ENCODE peak calls at places on chromosomes 6 and 20, in five cellular contexts. C is A549, P is NB4, I is HepG2, F is WTC11. J is an unnamed sample.

GRCh38 chr6:100267721-100268123 is 197.0 kb downstream of the SIM1 start:
- DNase-seq in C (no peak), P (no peak), I (no peak), F (no peak), J (no peak)

GRCh38 chr20:60087563-60088105 is 129.4 kb downstream of the CDH26 start:
- DNase-seq in C (peak; percentile 27), P (peak; percentile 39), I (no peak), F (no peak), J (no peak)

GRCh38 chr6:109687271-109687721 is 3.7 kb downstream of the AK9 start:
- DNase-seq in C (no peak), P (peak; percentile 57), I (no peak), F (no peak), J (no peak)

GRCh38 chr6:36197739-36198221 is 1.2 kb downstream of the BRPF3 start:
- DNase-seq in C (no peak), P (no peak), I (no peak), F (no peak), J (no peak)

GRCh38 chr6:70717038-70717801 is 49.5 kb downstream of the SMAP1 start:
- DNase-seq in C (no peak), P (no peak), I (no peak), F (no peak), J (no peak)

GRCh38 chr6:166608819-166609218 is 18.2 kb downstream of the RPS6KA2 start:
- DNase-seq in C (no peak), P (no peak), I (no peak), F (no peak), J (no peak)

GRCh38 chr20:58103961-58104360 is 124.5 kb downstream of the ANKRD60 start:
- DNase-seq in C (no peak), P (no peak), I (no peak), F (no peak), J (no peak)

GRCh38 chr20:39059036-39059435 is 96.9 kb downstream of the DHX35 start:
- DNase-seq in C (no peak), P (no peak), I (no peak), F (no peak), J (no peak)

GRCh38 chr20:39641423-39641822 is 679.3 kb downstream of the DHX35 start:
- DNase-seq in C (no peak), P (no peak), I (no peak), F (no peak), J (no peak)

GRCh38 chr6:163711615-163712568 is 297.4 kb downstream of the QKI start:
- DNase-seq in C (no peak), P (peak; percentile 99), I (peak; percentile 11), F (no peak), J (peak; percentile 72)

GRCh38 chr20:33007376-33008335 is at the start of gene BPIFB2:
- DNase-seq in C (no peak), P (no peak), I (peak; percentile 97), F (no peak), J (no peak)

GRCh38 chr20:57139342-57140093 is 126.9 kb downstream of the BMP7 start:
- DNase-seq in C (no peak), P (no peak), I (no peak), F (no peak), J (no peak)

GRCh38 chr6:145428656-145429173 is 306.6 kb downstream of the EPM2A start:
- DNase-seq in C (no peak), P (no peak), I (no peak), F (no peak), J (no peak)

GRCh38 chr6:151317206-151317994 is 74.0 kb downstream of the ZBTB2 start:
- DNase-seq in C (peak; percentile 47), P (no peak), I (no peak), F (no peak), J (no peak)

GRCh38 chr6:1162367-1163275 is 149.3 kb upstream of the FOXQ1 start:
- DNase-seq in C (no peak), P (no peak), I (no peak), F (no peak), J (no peak)

GRCh38 chr6:53375851-53376250 is 27.1 kb upstream of the ELOVL5 start:
- DNase-seq in C (no peak), P (no peak), I (no peak), F (no peak), J (no peak)

GRCh38 chr20:2210646-2211556 is 84.9 kb upstream of the TGM3 start:
- DNase-seq in C (peak; percentile 37), P (peak; percentile 71), I (no peak), F (no peak), J (no peak)

GRCh38 chr20:63966172-63966943 is 3.4 kb downstream of the ZNF512B start:
- DNase-seq in C (no peak), P (no peak), I (no peak), F (no peak), J (no peak)

GRCh38 chr6:73389854-73390253 is 4.8 kb upstream of the DDX43 start:
- DNase-seq in C (no peak), P (no peak), I (no peak), F (peak; percentile 60), J (no peak)

GRCh38 chr6:141976994-141977393 is 155.7 kb upstream of the GJE1 start:
- DNase-seq in C (no peak), P (no peak), I (no peak), F (no peak), J (no peak)

GRCh38 chr6:51016489-51016888 is 197.8 kb downstream of the TFAP2B start:
- DNase-seq in C (no peak), P (no peak), I (no peak), F (no peak), J (no peak)

GRCh38 chr20:25361287-25361683 is 29.4 kb downstream of the ABHD12 start:
- DNase-seq in C (peak; percentile 57), P (no peak), I (peak; percentile 33), F (no peak), J (no peak)

GRCh38 chr20:14304466-14304865 is 32.9 kb downstream of the FLRT3 start:
- DNase-seq in C (no peak), P (no peak), I (no peak), F (no peak), J (no peak)

GRCh38 chr6:35242486-35242885 is 17.0 kb upstream of the ZNF76 start:
- DNase-seq in C (no peak), P (no peak), I (no peak), F (no peak), J (no peak)

DNA sequence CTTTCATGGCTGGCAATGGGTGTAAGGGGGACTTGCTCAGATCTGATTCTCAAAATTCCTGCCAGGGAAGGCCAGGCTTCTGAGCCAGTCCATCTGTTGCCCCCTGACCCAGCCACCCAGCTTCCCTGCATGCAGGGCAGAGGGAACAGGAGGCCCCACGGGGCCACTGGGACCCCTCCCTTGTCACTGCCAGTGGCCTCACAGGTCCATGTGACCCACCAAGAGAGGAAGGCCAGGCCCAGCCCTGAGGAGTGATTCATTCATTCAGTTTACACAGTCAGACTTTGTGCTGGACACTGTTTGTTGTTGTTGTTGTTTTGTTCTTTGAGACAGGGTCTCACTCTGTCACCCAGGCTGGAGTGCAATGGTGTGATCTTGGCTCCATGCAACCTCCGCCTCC is 39.5 kb downstream of the UBE2V1 start:
- DNase-seq in C (no peak), P (no peak), I (no peak), F (no peak), J (no peak)
- TF ChIP-seq MAX in C (no peak), P (no peak), I (peak; percentile 19), F (no peak), J (no peak)

GRCh38 chr6:26250806-26251075 is 114.3 kb upstream of the BTN3A2 start:
- DNase-seq in C (no peak), P (no peak), I (no peak), F (no peak), J (no peak)

GRCh38 chr6:26246553-26246952 is 118.4 kb upstream of the BTN3A2 start:
- DNase-seq in C (no peak), P (no peak), I (no peak), F (no peak), J (no peak)

GRCh38 chr6:26249709-26249958 is 115.4 kb upstream of the BTN3A2 start:
- DNase-seq in C (no peak), P (no peak), I (no peak), F (no peak), J (peak; percentile 58)

GRCh38 chr6:26251354-26252081 is 113.5 kb upstream of the BTN3A2 start:
- DNase-seq in C (no peak), P (peak; percentile 98), I (no peak), F (peak; percentile 79), J (peak; percentile 98)

DNA sequence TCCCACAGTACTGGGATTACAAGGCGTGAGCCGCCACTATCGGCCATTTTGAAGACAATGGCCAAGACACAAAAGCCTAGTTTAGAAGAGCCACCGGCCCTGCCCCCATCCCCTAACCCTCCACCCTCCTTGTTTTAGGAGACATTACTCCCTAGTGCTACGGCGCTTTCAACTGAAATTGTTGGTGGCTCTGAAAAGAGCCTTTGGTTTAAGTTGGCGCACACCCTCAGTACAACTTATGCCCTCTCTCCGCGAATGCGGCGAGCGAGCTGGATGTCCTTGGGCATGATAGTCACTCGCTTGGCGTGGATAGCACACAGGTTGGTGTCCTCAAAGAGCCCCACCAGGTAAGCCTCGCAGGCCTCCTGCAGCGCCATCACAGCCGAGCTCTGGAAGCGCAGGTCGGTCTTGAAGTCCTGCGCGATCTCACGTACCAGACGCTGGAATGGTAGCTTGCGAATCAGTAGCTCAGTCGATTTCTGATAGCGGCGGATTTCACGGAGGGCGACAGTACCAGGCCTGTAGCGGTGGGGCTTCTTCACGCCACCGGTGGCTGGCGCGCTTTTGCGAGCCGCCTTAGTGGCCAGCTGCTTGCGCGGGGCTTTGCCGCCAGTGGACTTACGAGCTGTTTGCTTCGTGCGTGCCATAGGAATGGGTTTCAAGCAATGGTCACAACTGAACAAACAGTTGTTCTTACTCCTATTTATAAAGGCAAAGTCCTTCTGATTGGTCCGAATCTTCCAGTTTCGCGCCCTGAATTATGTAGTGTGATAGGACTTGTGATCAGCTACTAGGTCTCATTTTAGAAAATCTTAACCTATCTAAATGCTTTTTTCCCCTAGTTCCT is 114.8 kb upstream of the BTN3A2 start:
- DNase-seq in C (peak; percentile 82), P (peak; percentile 96), I (peak; percentile 58), F (peak; percentile 74), J (peak; percentile 97)
- TF ChIP-seq MAX in C (peak; percentile 41), P (no peak), I (peak; percentile 78), F (no peak), J (peak; percentile 68)

DNA sequence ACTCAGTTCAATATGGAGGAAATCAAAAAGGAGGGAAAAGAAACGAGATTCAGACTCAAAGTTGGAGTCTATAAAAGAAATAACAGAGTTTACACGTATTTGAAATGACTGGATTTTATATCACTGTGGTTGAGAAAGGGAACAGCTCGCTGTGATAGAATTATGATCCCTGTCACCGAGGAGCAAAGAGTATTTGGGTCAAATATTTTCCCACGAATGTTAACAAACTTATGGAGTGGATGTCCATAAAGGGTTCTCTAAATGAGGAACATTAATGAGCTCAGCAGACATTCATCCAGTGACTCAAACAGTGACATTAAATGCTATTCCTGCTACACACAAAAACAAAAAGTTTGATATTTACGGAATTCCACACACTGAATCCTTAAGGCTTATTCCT is 57.9 kb downstream of the FHL5 start:
- DNase-seq in C (no peak), P (no peak), I (no peak), F (no peak), J (no peak)
- TF ChIP-seq MAX in C (no peak), P (no peak), I (no peak), F (no peak), J (no peak)

GRCh38 chr6:49909508-49910047 is 43.2 kb upstream of the CRISP1 start:
- DNase-seq in C (no peak), P (no peak), I (no peak), F (no peak), J (no peak)
- TF ChIP-seq MAX in C (no peak), P (no peak), I (no peak), F (no peak), J (no peak)

J was measured in GM12878.